ENCODE peak calls at places on chromosome 16, in seven cellular contexts. H, M, E, W, D, Y and A are unnamed samples.
A peak's percentile ranks its signal among the peaks of the same experiment; 100 is the strongest.

GRCh38 chr16:17803625-17804410 is 333.1 kb upstream of the XYLT1 start:
- DNase-seq in H (no peak), M (peak; percentile 77), E (no peak), W (peak; percentile 31), D (no peak), Y (no peak), A (no peak)

GRCh38 chr16:21684199-21684598 is 20.4 kb downstream of the OTOA start:
- DNase-seq in H (no peak), M (no peak), E (no peak), W (no peak), D (no peak), Y (no peak), A (no peak)

GRCh38 chr16:48613061-48613957 is 3.3 kb upstream of the N4BP1 start:
- DNase-seq in H (no peak), M (no peak), E (no peak), W (peak; percentile 47), D (no peak), Y (no peak), A (peak; percentile 96)

GRCh38 chr16:12573730-12574383 is 229.8 kb downstream of the CPPED1 start:
- DNase-seq in H (peak; percentile 50), M (no peak), E (no peak), W (peak; percentile 50), D (peak; percentile 24), Y (peak; percentile 50), A (no peak)

GRCh38 chr16:88035292-88035691 is 84.1 kb downstream of the BANP start:
- DNase-seq in H (no peak), M (no peak), E (no peak), W (no peak), D (no peak), Y (no peak), A (no peak)

GRCh38 chr16:20915733-20916132 is 15.2 kb downstream of the LYRM1 start:
- DNase-seq in H (no peak), M (no peak), E (no peak), W (no peak), D (no peak), Y (no peak), A (no peak)

GRCh38 chr16:3454631-3455147 is 11.2 kb downstream of the NAA60 start:
- DNase-seq in H (no peak), M (no peak), E (no peak), W (no peak), D (no peak), Y (no peak), A (no peak)

GRCh38 chr16:47037396-47037745 is 63.9 kb upstream of the DNAJA2 start:
- DNase-seq in H (no peak), M (no peak), E (no peak), W (no peak), D (peak; percentile 20), Y (no peak), A (no peak)

GRCh38 chr16:2835638-2836493 is 5.8 kb downstream of the ZG16B start:
- DNase-seq in H (no peak), M (peak; percentile 98), E (no peak), W (peak; percentile 77), D (peak; percentile 19), Y (no peak), A (peak; percentile 97)

GRCh38 chr16:930511-930910 is 40.3 kb downstream of the LMF1 start:
- DNase-seq in H (no peak), M (no peak), E (no peak), W (no peak), D (no peak), Y (no peak), A (no peak)

GRCh38 chr16:11658896-11659708 is 9.2 kb upstream of the SNN start:
- DNase-seq in H (no peak), M (no peak), E (no peak), W (peak; percentile 60), D (no peak), Y (no peak), A (peak; percentile 90)

GRCh38 chr16:67265834-67266233 is 13.5 kb upstream of the PLEKHG4 start:
- DNase-seq in H (peak; percentile 14), M (no peak), E (no peak), W (no peak), D (no peak), Y (no peak), A (no peak)

GRCh38 chr16:14600164-14600563 is 29.9 kb downstream of the PARN start:
- DNase-seq in H (no peak), M (no peak), E (no peak), W (peak; percentile 67), D (no peak), Y (no peak), A (peak; percentile 36)
- TF ChIP-seq CTCF in H (no peak), M (peak; percentile 46), E (no peak), W (peak; percentile 52), D (peak; percentile 50), Y (peak; percentile 75), A (peak; percentile 43)

GRCh38 chr16:80319181-80319580 is 221.6 kb upstream of the DYNLRB2 start:
- DNase-seq in H (no peak), M (no peak), E (no peak), W (peak; percentile 4), D (no peak), Y (no peak), A (no peak)
- TF ChIP-seq CTCF in H (no peak), M (no peak), E (no peak), W (peak; percentile 17), D (no peak), Y (no peak), A (no peak)

GRCh38 chr16:74984194-74984669 is 691 bp downstream of the WDR59 start:
- DNase-seq in H (no peak), M (no peak), E (no peak), W (peak; percentile 41), D (no peak), Y (no peak), A (peak; percentile 39)
- TF ChIP-seq CTCF in H (no peak), M (no peak), E (no peak), W (no peak), D (no peak), Y (no peak), A (no peak)

DNA sequence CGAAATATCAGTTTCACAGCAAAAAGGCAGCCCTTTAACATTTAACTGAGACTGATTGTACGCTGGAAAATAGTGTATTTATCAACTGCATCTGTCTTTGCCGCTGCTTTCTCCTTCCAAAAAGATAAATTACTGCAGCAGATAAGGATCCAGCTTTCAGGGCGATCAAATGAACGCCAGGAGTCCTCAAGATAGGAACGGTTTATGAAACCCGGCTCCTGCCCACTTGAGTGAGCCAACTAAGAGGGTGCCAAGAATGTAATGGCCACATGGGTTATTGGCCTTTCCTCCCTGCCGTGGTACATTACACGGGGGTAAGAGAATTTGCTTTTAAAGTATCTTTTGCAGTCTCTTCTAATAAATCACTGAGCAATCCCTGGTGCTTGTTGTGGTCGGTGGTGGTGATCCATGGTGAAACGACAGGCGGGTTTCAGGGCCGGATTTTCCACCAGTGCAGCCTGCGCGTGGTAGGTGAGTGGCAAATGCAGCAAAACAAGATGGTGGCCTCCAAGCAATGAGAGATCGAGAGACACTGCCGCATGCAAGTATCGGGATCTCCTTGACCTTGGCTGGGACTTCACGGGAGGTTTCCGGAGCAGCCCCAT is 67.5 kb upstream of the IRX6 start:
- DNase-seq in H (no peak), M (no peak), E (no peak), W (no peak), D (no peak), Y (no peak), A (no peak)
- TF ChIP-seq CTCF in H (no peak), M (no peak), E (no peak), W (no peak), D (no peak), Y (no peak), A (no peak)

DNA sequence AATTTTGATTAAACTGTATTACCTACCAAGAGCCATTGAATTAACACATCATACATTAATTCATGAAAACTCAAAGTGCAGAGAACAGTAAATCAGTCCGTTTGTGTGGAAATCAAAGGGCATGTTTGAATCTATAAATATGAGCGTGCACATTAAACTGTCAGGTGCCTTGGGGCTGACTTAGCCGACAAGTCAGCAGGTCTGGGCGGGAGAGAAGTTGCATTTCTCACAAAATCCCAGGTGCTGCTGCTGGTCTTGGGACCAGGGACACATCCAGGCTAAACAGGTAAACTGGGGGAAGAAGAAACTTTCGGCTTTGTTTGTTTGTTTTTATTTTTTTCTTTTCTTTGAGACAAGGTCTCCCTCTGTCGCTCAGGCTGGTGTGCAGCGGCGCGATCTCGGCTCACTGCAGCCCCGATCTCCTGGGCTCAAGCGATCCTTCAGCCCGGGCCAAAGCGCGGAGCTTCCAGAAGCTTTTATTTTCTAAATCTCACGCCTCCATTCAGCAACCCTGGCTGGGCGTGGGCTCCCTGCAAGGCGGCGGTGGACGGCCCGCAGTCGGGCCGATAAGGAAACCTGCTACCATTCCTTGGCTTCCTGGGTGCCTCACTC is 213.9 kb downstream of the MRTFB start:
- DNase-seq in H (no peak), M (no peak), E (no peak), W (peak; percentile 82), D (no peak), Y (no peak), A (peak; percentile 76)
- TF ChIP-seq CTCF in H (no peak), M (peak; percentile 48), E (no peak), W (peak; percentile 59), D (peak; percentile 56), Y (no peak), A (peak; percentile 48)

GRCh38 chr16:13866073-13866472 is 53.9 kb upstream of the ERCC4 start:
- DNase-seq in H (peak; percentile 62), M (no peak), E (no peak), W (peak; percentile 88), D (peak; percentile 71), Y (peak; percentile 42), A (peak; percentile 72)
- TF ChIP-seq CTCF in H (peak; percentile 51), M (peak; percentile 82), E (no peak), W (peak; percentile 93), D (peak; percentile 82), Y (peak; percentile 23), A (peak; percentile 72)

GRCh38 chr16:75096730-75097129 is 19.9 kb downstream of the LDHD start:
- DNase-seq in H (peak; percentile 41), M (no peak), E (no peak), W (no peak), D (no peak), Y (peak; percentile 57), A (peak; percentile 87)
- TF ChIP-seq CTCF in H (no peak), M (peak; percentile 46), E (peak; percentile 37), W (peak; percentile 49), D (no peak), Y (peak; percentile 47), A (peak; percentile 82)